ENCODE peak calls at places on chromosomes 3 and 15, in five cellular contexts. X, I, S, N and R are unnamed samples.

GRCh38 chr3:86785381-86785780 is 205.6 kb downstream of the VGLL3 start:
- DNase-seq in I (no peak), X (no peak), N (no peak), S (no peak), R (peak)

GRCh38 chr3:116048991-116049390 is 396.3 kb downstream of the LSAMP start:
- DNase-seq in N (no peak), I (no peak), S (no peak), X (no peak), R (no peak)

GRCh38 chr3:57076422-57076951 is 16.0 kb downstream of the SPATA12 start:
- DNase-seq in N (no peak), S (no peak), X (no peak), I (no peak), R (no peak)

GRCh38 chr3:114313426-114313825 is 19.6 kb downstream of the TIGIT start:
- DNase-seq in I (no peak), N (no peak), X (no peak), S (no peak), R (no peak)

GRCh38 chr15:49282366-49282765 is 112.3 kb downstream of the GALK2 start:
- DNase-seq in N (no peak), I (no peak), S (no peak), X (no peak), R (peak)

GRCh38 chr3:190210608-190211007 is 89.9 kb upstream of the P3H2 start:
- DNase-seq in I (no peak), N (no peak), S (no peak), X (no peak), R (no peak)

GRCh38 chr15:67415186-67415585 is 105.7 kb upstream of the C15orf61 start:
- DNase-seq in I (no peak), S (no peak), N (no peak), X (no peak), R (no peak)

GRCh38 chr3:4584537-4585249 is 91.5 kb downstream of the ITPR1 start:
- DNase-seq in X (peak), N (no peak), S (no peak), I (peak), R (peak)

GRCh38 chr3:143150979-143151726 is 31.6 kb downstream of the CHST2 start:
- DNase-seq in S (peak), X (no peak), I (peak), N (no peak), R (peak)

GRCh38 chr3:172142074-172143059 is 103.0 kb downstream of the FNDC3B start:
- DNase-seq in S (no peak), X (peak), I (no peak), N (no peak), R (peak)

GRCh38 chr3:13275376-13276005 is 144.6 kb downstream of the NUP210 start:
- DNase-seq in S (no peak), N (no peak), X (no peak), I (no peak), R (no peak)

GRCh38 chr15:62465173-62465572 is 300.1 kb upstream of the C2CD4B start:
- DNase-seq in X (no peak), N (no peak), S (no peak), I (no peak), R (no peak)

GRCh38 chr3:118196183-118196582 is 838.5 kb downstream of the IGSF11 start:
- DNase-seq in N (no peak), I (no peak), X (no peak), S (no peak), R (no peak)

GRCh38 chr3:130084581-130084980 is 3.0 kb downstream of the ALG1L2 start:
- DNase-seq in X (no peak), S (no peak), I (no peak), N (no peak), R (no peak)
- TF ChIP-seq CTCF in X (no peak), S (no peak), I (no peak), N (no peak), R (no peak)

DNA sequence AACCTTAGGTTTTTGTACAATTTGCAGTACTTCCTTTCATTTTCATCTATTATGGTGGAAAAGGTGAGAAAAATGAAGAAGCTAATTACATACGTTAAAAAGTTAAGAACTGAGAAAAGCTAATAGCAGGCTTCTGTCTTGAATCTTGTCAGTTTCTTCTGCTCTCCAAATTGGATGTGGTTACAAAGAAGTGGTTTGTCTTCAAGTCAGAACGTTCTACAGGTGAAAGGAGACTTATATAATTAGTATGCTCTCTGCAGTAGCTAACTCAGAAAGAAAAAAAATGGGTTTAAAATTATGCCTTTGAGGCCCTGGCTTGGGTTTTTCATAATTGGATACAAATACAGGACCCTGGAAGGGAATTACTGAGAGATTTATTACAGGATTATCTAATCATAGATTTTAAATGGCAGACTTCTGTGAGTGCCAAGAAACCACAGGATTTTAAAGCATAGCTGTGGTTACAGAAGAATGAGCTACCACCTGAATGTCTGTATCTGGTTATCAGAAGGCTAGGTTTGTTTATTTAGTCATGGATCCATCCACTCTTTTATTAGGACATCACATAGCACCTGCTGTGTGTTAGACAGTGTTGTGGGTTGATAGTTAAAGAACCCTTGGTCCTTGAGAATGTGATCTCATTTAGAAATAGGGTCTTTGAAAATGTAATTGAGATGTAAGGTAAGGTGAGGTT is 528.1 kb upstream of the MCTP2 start:
- DNase-seq in N (no peak), X (no peak), S (no peak), I (no peak), R (no peak)
- TF ChIP-seq CTCF in N (no peak), X (no peak), S (no peak), I (no peak), R (no peak)

GRCh38 chr3:66633982-66634381 is 133.2 kb upstream of the LRIG1 start:
- DNase-seq in N (no peak), S (no peak), X (no peak), I (no peak), R (no peak)

GRCh38 chr3:66633564-66633963 is 132.7 kb upstream of the LRIG1 start:
- DNase-seq in X (no peak), I (no peak), N (no peak), S (no peak), R (peak)

GRCh38 chr3:66625464-66626216 is 124.8 kb upstream of the LRIG1 start:
- DNase-seq in N (no peak), X (no peak), S (no peak), I (no peak), R (peak)

GRCh38 chr3:66629431-66630368 is 128.9 kb upstream of the LRIG1 start:
- DNase-seq in N (no peak), S (no peak), X (no peak), I (no peak), R (no peak)
- TF ChIP-seq CTCF in N (no peak), S (no peak), X (no peak), I (no peak), R (no peak)

DNA sequence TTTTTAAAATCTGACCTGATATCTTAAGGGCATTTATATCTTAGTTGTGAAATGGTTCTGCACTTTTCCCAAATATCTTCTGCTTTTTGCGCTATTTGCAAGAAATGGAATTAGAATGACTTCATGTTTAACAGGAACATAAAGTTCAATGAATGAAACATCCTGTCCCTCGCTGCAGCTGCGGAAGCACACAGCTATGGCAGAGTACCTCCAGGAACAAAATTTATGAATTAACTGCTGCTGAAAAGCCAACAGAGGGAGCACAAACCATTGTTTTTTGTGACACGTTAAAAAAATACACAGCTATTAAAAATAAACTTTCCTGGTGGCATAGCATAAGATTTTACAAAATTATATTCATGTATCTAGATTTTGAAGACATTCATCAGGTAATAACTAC is 404.4 kb upstream of the MDFIC2 start:
- DNase-seq in N (peak), S (no peak), X (no peak), I (peak), R (peak)
- TF ChIP-seq CTCF in N (peak), S (peak), X (no peak), I (peak), R (peak)

GRCh38 chr3:154121236-154122095 is at the start of gene ARHGEF26:
- DNase-seq in N (peak), X (peak), I (peak), S (peak), R (peak)
- TF ChIP-seq CTCF in N (no peak), X (no peak), I (no peak), S (no peak), R (peak)

GRCh38 chr15:28191832-28192231 is 92.7 kb upstream of the OCA2 start:
- DNase-seq in X (no peak), N (peak), I (peak), S (peak), R (peak)
- TF ChIP-seq CTCF in X (no peak), N (peak), I (peak), S (peak), R (peak)